ENCODE peak calls at places on chromosome 12, in nine cellular contexts. C is activated T-cell treated with anti-CD3 and anti-CD28 coated beads for 1 hour; Q is naive thymus-derived CD4-positive, alpha-beta T cell; O is Right ventricle myocardium inferior; S is activated gamma-delta T cell; B is epithelial cell of proximal tubule; K is activated CD4-positive, alpha-beta T cell treated with anti-CD3 and anti-CD28 coated beads for 4 hours; N is H4; J is stimulated activated CD8-positive, alpha-beta memory T cell treated with anti-CD3 and anti-CD28 coated beads, Interleukin-12 subunit alpha, Interleukin-12 subunit beta, amount 100 ng/mL, for 1 hour. H is an unnamed sample.
A peak's percentile ranks its signal among the peaks of the same experiment; 100 is the strongest.

GRCh38 chr12:57850924-57851323 is 4.4 kb upstream of the CTDSP2 start:
- DNase-seq in C (no peak), J (no peak), Q (no peak), S (no peak), K (no peak), N (no peak), O (no peak), B (no peak), H (no peak)

GRCh38 chr12:31323466-31324115 is 2.4 kb downstream of the SINHCAF start:
- DNase-seq in N (peak; percentile 24), S (peak; percentile 45), O (peak; percentile 76), C (no peak), Q (no peak), K (peak; percentile 54), J (peak; percentile 26), B (no peak), H (peak; percentile 63)

GRCh38 chr12:98743362-98743953 is 98.4 kb downstream of the APAF1 start:
- DNase-seq in N (no peak), Q (no peak), B (no peak), C (no peak), O (no peak), K (no peak), J (no peak), S (no peak), H (no peak)

GRCh38 chr12:6605425-6606330 is 1.5 kb downstream of the CHD4 start:
- DNase-seq in C (no peak), Q (peak; percentile 26), O (no peak), N (no peak), B (no peak), K (peak; percentile 30), S (no peak), J (no peak), H (no peak)

GRCh38 chr12:88854260-88854659 is 274.0 kb upstream of the KITLG start:
- DNase-seq in B (peak; percentile 96), N (no peak), S (no peak), O (no peak), Q (no peak), J (no peak), K (no peak), C (no peak), H (no peak)

GRCh38 chr12:101925935-101926334 is 48.6 kb downstream of the DRAM1 start:
- DNase-seq in N (peak; percentile 27), O (no peak), B (no peak), K (no peak), C (no peak), Q (no peak), J (no peak), S (no peak), H (no peak)

GRCh38 chr12:102298022-102298421 is 100.4 kb upstream of the PMCH start:
- DNase-seq in J (no peak), N (no peak), K (no peak), B (no peak), Q (no peak), S (no peak), C (no peak), O (no peak), H (no peak)

GRCh38 chr12:93514853-93515252 is 47.5 kb downstream of the MRPL42 start:
- DNase-seq in Q (no peak), S (no peak), J (no peak), N (no peak), K (no peak), C (no peak), O (no peak), B (no peak), H (no peak)

GRCh38 chr12:123714302-123714627 is 2.1 kb downstream of the ATP6V0A2 start:
- DNase-seq in S (no peak), Q (no peak), K (peak; percentile 12), O (no peak), C (no peak), N (no peak), J (no peak), B (no peak), H (no peak)

GRCh38 chr12:94260017-94260416 is 111.6 kb downstream of the PLXNC1 start:
- DNase-seq in N (no peak), B (no peak), J (no peak), O (no peak), C (no peak), Q (no peak), S (no peak), K (no peak), H (no peak)

GRCh38 chr12:52517005-52517835 is 3.0 kb downstream of the KRT5 start:
- DNase-seq in B (no peak), N (no peak), Q (no peak), J (no peak), S (no peak), C (no peak), K (no peak), O (no peak), H (no peak)